ENCODE peak calls at places on chromosomes 11 and 22, in four cellular contexts. B is K562, H is HepG2, V is GM12878. I is an unnamed sample.

GRCh38 chr22:32591620-32592019 is 117.0 kb downstream of the FBXO7 start:
- DNase-seq in B (no peak), H (no peak), V (no peak), I (no peak)

GRCh38 chr11:66685276-66686099 is 7.8 kb upstream of the RBM4B start:
- DNase-seq in V (no peak), H (no peak), B (no peak), I (no peak)

GRCh38 chr11:77207618-77208313 is 79.7 kb downstream of the MYO7A start:
- DNase-seq in V (no peak), B (no peak), H (no peak), I (no peak)

GRCh38 chr11:5688482-5688881 is 1.1 kb upstream of the TRIM22 start:
- DNase-seq in V (no peak), B (no peak), H (no peak), I (no peak)

GRCh38 chr11:123103326-123103980 is 41.5 kb upstream of the HSPA8 start:
- DNase-seq in V (no peak), H (peak; percentile 18), B (peak; percentile 47), I (peak; percentile 62)

GRCh38 chr11:73263640-73264039 is 8.5 kb upstream of the P2RY6 start:
- DNase-seq in H (no peak), V (no peak), B (no peak), I (no peak)

GRCh38 chr22:43925433-43926348 is 2.1 kb downstream of the PNPLA3 start:
- DNase-seq in B (no peak), H (peak; percentile 95), V (no peak), I (no peak)

GRCh38 chr11:70471254-70471653 is 72.9 kb downstream of the CTTN start:
- DNase-seq in H (no peak), B (peak; percentile 80), V (no peak), I (peak; percentile 41)

GRCh38 chr11:116727990-116728389 is 44.8 kb downstream of the BUD13 start:
- DNase-seq in V (no peak), B (no peak), H (no peak), I (no peak)

GRCh38 chr11:12604557-12605105 is 69.6 kb upstream of the TEAD1 start:
- DNase-seq in B (peak; percentile 62), V (no peak), H (no peak), I (no peak)

GRCh38 chr22:49179175-49179574 is 648.5 kb downstream of the BRD1 start:
- DNase-seq in B (no peak), V (no peak), H (no peak), I (no peak)

GRCh38 chr11:69217276-69218105 is 61.8 kb downstream of the SMIM38 start:
- DNase-seq in V (no peak), B (no peak), H (no peak), I (no peak)

GRCh38 chr11:1843796-1844195 is 5.0 kb downstream of the TNNI2 start:
- DNase-seq in H (no peak), B (no peak), V (no peak), I (no peak)

GRCh38 chr22:49011769-49012598 is 815.7 kb downstream of the BRD1 start:
- DNase-seq in V (no peak), B (no peak), H (no peak), I (no peak)

GRCh38 chr11:118064956-118065355 is 11.9 kb upstream of the TMPRSS4 start:
- DNase-seq in B (no peak), V (no peak), H (no peak), I (no peak)

GRCh38 chr11:11944444-11944843 is 64.0 kb downstream of the DKK3 start:
- DNase-seq in B (no peak), V (no peak), H (no peak), I (no peak)

GRCh38 chr22:37501610-37502341 is 15.6 kb upstream of the MFNG start:
- DNase-seq in B (peak; percentile 19), H (peak; percentile 99), V (no peak), I (no peak)

GRCh38 chr11:112289588-112290461 is 29.2 kb upstream of the PLET1 start:
- DNase-seq in B (peak; percentile 82), V (no peak), H (peak; percentile 21), I (peak; percentile 87)

GRCh38 chr11:6251120-6251733 is 8.4 kb upstream of the CCKBR start:
- DNase-seq in B (peak; percentile 75), H (peak; percentile 59), V (no peak), I (peak; percentile 80)

GRCh38 chr11:70415176-70415575 is 16.8 kb downstream of the CTTN start:
- DNase-seq in B (no peak), H (no peak), V (no peak), I (no peak)

GRCh38 chr22:35872451-35872850 is 154.8 kb downstream of the APOL5 start:
- DNase-seq in V (no peak), B (no peak), H (no peak), I (no peak)

GRCh38 chr22:19565921-19566598 is 41.9 kb upstream of the CLDN5 start:
- DNase-seq in V (no peak), B (no peak), H (no peak), I (no peak)

GRCh38 chr22:30180616-30181015 is 65.9 kb downstream of the LIF start:
- DNase-seq in B (no peak), V (no peak), H (no peak), I (no peak)

GRCh38 chr11:95432714-95433503 is 201.9 kb upstream of the SESN3 start:
- DNase-seq in V (no peak), H (no peak), B (no peak), I (no peak)

GRCh38 chr11:60951909-60952741 is at the start of gene SLC15A3:
- DNase-seq in H (no peak), V (peak; percentile 61), B (no peak), I (no peak)

GRCh38 chr11:18713646-18714442 is 12.1 kb downstream of the IGSF22 start:
- DNase-seq in B (no peak), V (no peak), H (no peak), I (no peak)

GRCh38 chr11:62122076-62122475 is 1.7 kb upstream of the INCENP start:
- DNase-seq in H (peak; percentile 25), B (peak; percentile 42), V (no peak), I (no peak)

GRCh38 chr11:16612801-16613400 is 125.5 kb upstream of the C11orf58 start:
- DNase-seq in H (no peak), B (no peak), V (no peak), I (peak; percentile 20)

GRCh38 chr11:116177521-116178220 is 595.1 kb downstream of the BUD13 start:
- DNase-seq in B (no peak), H (no peak), V (no peak), I (no peak)

GRCh38 chr22:41976070-41976901 is 7.0 kb downstream of the SEPTIN3 start:
- DNase-seq in B (no peak), H (no peak), V (no peak), I (peak; percentile 71)
- TF ChIP-seq FOXK2 in B (no peak), H (no peak), V (no peak), I (no peak)

DNA sequence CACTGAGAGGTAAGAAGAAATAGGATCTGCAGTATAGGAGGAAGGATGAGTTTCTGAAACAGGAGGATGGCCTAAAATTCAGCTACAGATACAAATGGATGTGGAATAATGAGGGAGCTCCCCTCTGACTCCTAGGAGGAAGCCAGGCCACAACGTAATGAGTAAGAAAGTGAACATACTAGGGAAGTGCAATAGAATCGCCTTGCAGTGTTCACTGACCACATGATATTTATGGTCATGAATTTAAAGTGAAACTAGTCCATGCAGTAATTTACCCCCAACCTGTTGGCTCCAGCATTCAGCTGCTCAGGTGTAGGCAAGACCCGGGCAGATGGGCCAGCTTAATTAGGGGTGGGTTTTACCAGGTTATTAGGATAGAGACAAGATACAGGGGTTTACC is 101.7 kb downstream of the DEUP1 start:
- DNase-seq in H (no peak), B (no peak), V (no peak), I (no peak)
- TF ChIP-seq TARDBP in H (no peak), B (no peak), V (no peak), I (no peak)

GRCh38 chr11:39367526-39367925 is 2091.9 kb downstream of the LRRC4C start:
- DNase-seq in V (no peak), H (no peak), B (no peak), I (no peak)

GRCh38 chr11:39361557-39361956 is 2097.9 kb downstream of the LRRC4C start:
- DNase-seq in H (no peak), V (no peak), B (no peak), I (no peak)

GRCh38 chr11:39365809-39366436 is 2093.5 kb downstream of the LRRC4C start:
- DNase-seq in H (no peak), V (no peak), B (no peak), I (no peak)
- TF ChIP-seq FOXK2 in H (no peak), V (no peak), B (no peak), I (no peak)

DNA sequence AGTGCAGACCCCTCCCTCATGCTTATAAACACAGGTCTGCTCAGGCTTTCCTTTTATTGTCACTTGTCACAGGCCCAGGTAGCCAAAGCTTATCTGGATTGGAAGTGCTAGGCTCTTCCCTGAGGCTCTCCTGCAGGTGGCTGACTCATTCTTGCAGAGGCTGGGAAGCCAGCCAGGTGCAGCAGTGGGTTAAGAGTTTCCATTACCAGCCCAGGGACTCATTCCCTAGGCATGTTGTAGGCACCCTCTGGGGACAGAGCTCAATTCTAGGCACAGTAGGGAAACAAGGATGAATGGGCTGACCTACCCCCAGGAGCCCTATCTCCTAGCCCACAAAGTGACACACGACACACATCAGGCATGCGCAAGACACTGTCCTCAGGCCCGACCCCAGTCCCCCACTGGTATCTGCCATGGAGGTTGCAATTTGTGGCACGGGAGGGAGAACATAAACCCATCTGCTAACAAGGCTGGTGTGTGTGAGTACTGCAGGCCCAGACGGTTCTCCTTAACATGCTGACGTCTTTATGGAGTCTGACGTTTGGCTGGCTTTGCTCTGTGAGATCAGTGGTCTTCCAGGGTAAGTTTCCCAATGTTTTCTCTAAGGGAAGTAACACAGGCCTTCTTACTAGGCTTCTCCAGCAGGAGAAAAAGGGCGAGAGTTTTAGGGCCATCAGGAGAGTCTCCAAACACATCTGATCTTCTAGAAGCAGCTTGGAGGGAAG is 94.2 kb downstream of the ABTB2 start:
- DNase-seq in B (no peak), H (peak; percentile 36), V (no peak), I (no peak)
- TF ChIP-seq TARDBP in B (no peak), H (no peak), V (no peak), I (no peak)

GRCh38 chr11:119195680-119196079 is 10.4 kb downstream of the NHERF4 start:
- DNase-seq in V (no peak), B (peak; percentile 28), H (peak; percentile 43), I (peak; percentile 68)
- TF ChIP-seq FOXK2 in V (no peak), B (no peak), H (no peak), I (no peak)

DNA sequence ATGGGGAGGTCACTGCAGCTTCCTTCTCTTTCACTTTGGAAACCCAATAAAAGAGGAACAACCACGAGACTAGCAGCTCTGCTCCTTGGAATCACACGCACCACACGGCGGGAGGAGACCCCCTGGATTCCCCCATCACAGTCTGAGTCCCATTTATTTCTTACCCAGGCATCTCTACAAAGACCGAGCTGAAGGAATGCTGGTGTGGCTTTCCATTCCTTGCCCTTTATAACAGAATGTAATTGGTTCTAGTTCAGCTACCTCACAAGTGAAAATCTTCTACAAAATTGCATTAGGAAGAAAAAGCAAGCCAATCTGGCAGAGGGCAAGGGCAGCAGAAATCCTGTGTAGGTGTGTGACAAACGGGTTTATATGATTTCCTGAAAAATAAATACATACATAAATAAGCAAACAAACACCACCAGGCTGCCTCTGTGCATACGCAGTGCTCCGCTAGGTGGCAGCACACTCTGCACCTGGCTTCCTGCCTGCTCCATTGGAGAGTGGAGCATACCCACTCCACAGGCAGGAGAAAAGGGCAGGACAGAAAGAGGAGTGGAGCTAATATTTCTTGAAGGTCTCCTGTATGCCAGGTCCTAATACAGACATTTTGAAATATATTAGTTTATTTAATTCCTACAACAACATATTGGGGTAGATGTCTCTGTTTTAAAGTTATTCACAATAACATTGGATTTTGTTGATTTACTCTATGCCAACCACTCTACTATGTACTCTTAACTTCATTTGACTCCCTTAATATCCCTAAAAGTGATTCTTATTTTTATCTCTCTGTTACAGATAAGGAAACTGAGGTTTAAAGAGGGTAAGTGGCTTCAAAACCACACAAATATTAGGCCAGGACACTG is 673.1 kb downstream of the KCNA4 start:
- DNase-seq in B (peak; percentile 55), V (no peak), H (peak; percentile 28), I (peak; percentile 60)
- TF ChIP-seq TARDBP in B (no peak), V (no peak), H (no peak), I (no peak)

I was measured in HEK293T.